ENCODE peak calls at places on chromosomes 6 and 20, in six cellular contexts. H is fibroblast of lung; A is fibroblast of pulmonary artery; Y is coronary artery; P is CD8-positive, alpha-beta T cell; S is epithelial cell of esophagus. R is an unnamed sample.

GRCh38 chr20:62219992-62220665 is at the start of gene HRH3:
- DNase-seq in H (no peak), A (peak; percentile 26), Y (no peak), P (peak; percentile 34), S (peak; percentile 32), R (no peak)

GRCh38 chr6:154386848-154387717 is 30.5 kb upstream of the IPCEF1 start:
- DNase-seq in H (peak; percentile 93), A (peak; percentile 86), Y (no peak), P (no peak), S (peak; percentile 82), R (peak; percentile 92)

GRCh38 chr20:10674684-10675455 is 1.1 kb upstream of the JAG1 start:
- DNase-seq in H (peak; percentile 71), A (peak; percentile 77), Y (peak; percentile 90), P (no peak), S (peak; percentile 75), R (no peak)

GRCh38 chr6:1856381-1856780 is 246.7 kb downstream of the FOXC1 start:
- DNase-seq in H (peak; percentile 62), A (peak; percentile 67), Y (no peak), P (no peak), S (peak; percentile 52), R (peak; percentile 11)

GRCh38 chr20:31845300-31845863 is at the start of gene FOXS1:
- DNase-seq in H (no peak), A (peak; percentile 42), Y (peak; percentile 92), P (no peak), S (no peak), R (peak; percentile 29)

GRCh38 chr6:11938285-11938890 is 73.7 kb upstream of the HIVEP1 start:
- DNase-seq in H (no peak), A (no peak), Y (no peak), P (no peak), S (no peak), R (no peak)

GRCh38 chr6:72975346-72975745 is 249.9 kb downstream of the KHDC1L start:
- DNase-seq in H (no peak), A (no peak), Y (no peak), P (no peak), S (no peak), R (no peak)

GRCh38 chr6:11233936-11234573 is 1.6 kb upstream of the NEDD9 start:
- DNase-seq in H (no peak), A (no peak), Y (no peak), P (no peak), S (peak; percentile 39), R (no peak)

GRCh38 chr20:5073154-5074049 is 46.4 kb downstream of the PCNA start:
- DNase-seq in H (peak; percentile 76), A (peak; percentile 48), Y (peak; percentile 94), P (no peak), S (peak; percentile 80), R (peak; percentile 73)

GRCh38 chr20:61099786-61100185 is 152.3 kb upstream of the CDH4 start:
- DNase-seq in H (peak; percentile 6), A (no peak), Y (no peak), P (no peak), S (no peak), R (no peak)

GRCh38 chr6:116741571-116741970 is 23.9 kb downstream of the FAM162B start:
- DNase-seq in H (no peak), A (peak; percentile 10), Y (no peak), P (no peak), S (no peak), R (no peak)

GRCh38 chr20:40920291-40920690 is 108.3 kb upstream of the TOP1 start:
- DNase-seq in H (no peak), A (no peak), Y (no peak), P (no peak), S (no peak), R (no peak)

GRCh38 chr6:72461144-72461543 is 160.7 kb upstream of the KCNQ5 start:
- DNase-seq in H (peak; percentile 44), A (peak; percentile 13), Y (no peak), P (no peak), S (no peak), R (no peak)

GRCh38 chr6:16803294-16804006 is 42.2 kb upstream of the ATXN1 start:
- DNase-seq in H (peak; percentile 77), A (peak; percentile 66), Y (no peak), P (no peak), S (peak; percentile 15), R (no peak)

GRCh38 chr20:50903353-50904051 is 27.7 kb downstream of the ADNP start:
- DNase-seq in H (no peak), A (no peak), Y (no peak), P (no peak), S (no peak), R (no peak)

GRCh38 chr6:149393002-149393679 is 6.9 kb upstream of the SUMO4 start:
- DNase-seq in H (no peak), A (no peak), Y (no peak), P (no peak), S (no peak), R (no peak)

GRCh38 chr20:63234693-63235398 is 859 bp upstream of the BIRC7 start:
- DNase-seq in H (no peak), A (no peak), Y (no peak), P (no peak), S (peak; percentile 68), R (peak; percentile 23)

GRCh38 chr6:161161889-161162624 is 111.8 kb downstream of the AGPAT4 start:
- DNase-seq in H (peak; percentile 68), A (peak; percentile 57), Y (no peak), P (no peak), S (no peak), R (no peak)

GRCh38 chr6:144873653-144874378 is 588.7 kb downstream of the UTRN start:
- DNase-seq in H (no peak), A (no peak), Y (no peak), P (no peak), S (no peak), R (no peak)

GRCh38 chr20:32621914-32622584 is 36.9 kb upstream of the NOL4L start:
- DNase-seq in H (no peak), A (no peak), Y (no peak), P (no peak), S (no peak), R (no peak)

GRCh38 chr6:144879436-144879835 is 594.3 kb downstream of the UTRN start:
- DNase-seq in H (no peak), A (no peak), Y (no peak), P (no peak), S (no peak), R (no peak)

GRCh38 chr6:163756079-163756478 is 341.6 kb downstream of the QKI start:
- DNase-seq in H (peak; percentile 9), A (no peak), Y (no peak), P (no peak), S (peak; percentile 8), R (peak; percentile 28)

GRCh38 chr6:45518321-45518720 is 140.6 kb upstream of the SUPT3H start:
- DNase-seq in H (no peak), A (no peak), Y (no peak), P (no peak), S (no peak), R (no peak)

GRCh38 chr20:53865905-53866786 is 204.2 kb downstream of the BCAS1 start:
- DNase-seq in H (peak; percentile 60), A (peak; percentile 67), Y (no peak), P (no peak), S (peak; percentile 82), R (peak; percentile 89)

GRCh38 chr6:124688369-124688768 is 273.9 kb upstream of the RNF217 start:
- DNase-seq in H (peak; percentile 53), A (no peak), Y (no peak), P (no peak), S (no peak), R (no peak)

GRCh38 chr6:99605074-99605726 is 1.4 kb upstream of the PRDM13 start:
- DNase-seq in H (no peak), A (no peak), Y (no peak), P (no peak), S (no peak), R (no peak)

GRCh38 chr20:25248501-25249172 is 752 bp downstream of the PYGB start:
- DNase-seq in H (peak; percentile 31), A (peak; percentile 53), Y (no peak), P (no peak), S (peak; percentile 44), R (no peak)

GRCh38 chr6:104705095-104705707 is 154.5 kb downstream of the HACE1 start:
- DNase-seq in H (peak; percentile 37), A (peak; percentile 91), Y (no peak), P (peak; percentile 4), S (peak; percentile 75), R (peak; percentile 92)

DNA sequence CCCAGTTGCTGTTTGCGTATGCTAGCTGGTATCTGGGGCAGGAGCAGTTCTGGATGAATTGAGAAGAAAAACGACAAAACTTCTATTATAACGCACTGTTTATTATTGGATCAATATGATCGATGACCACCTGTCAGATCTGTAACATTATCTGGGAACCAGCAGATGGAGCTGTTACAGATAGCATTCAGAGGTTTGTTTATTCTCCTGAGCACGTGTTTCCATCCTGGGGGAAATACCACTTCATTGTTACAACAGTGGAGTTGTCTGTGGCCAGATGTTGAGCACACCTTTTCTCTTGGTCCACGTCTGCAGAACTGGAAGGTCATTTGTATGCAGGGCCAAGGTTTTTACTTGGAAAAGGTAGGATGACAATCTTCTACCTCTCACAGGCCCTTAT is 16.0 kb upstream of the NKX2-2 start:
- DNase-seq in H (no peak), A (no peak), Y (no peak), P (no peak), S (no peak), R (peak; percentile 8)
- TF ChIP-seq CTCF in H (no peak), A (peak; percentile 7), Y (no peak), P (peak; percentile 44), S (peak; percentile 17), R (no peak)

DNA sequence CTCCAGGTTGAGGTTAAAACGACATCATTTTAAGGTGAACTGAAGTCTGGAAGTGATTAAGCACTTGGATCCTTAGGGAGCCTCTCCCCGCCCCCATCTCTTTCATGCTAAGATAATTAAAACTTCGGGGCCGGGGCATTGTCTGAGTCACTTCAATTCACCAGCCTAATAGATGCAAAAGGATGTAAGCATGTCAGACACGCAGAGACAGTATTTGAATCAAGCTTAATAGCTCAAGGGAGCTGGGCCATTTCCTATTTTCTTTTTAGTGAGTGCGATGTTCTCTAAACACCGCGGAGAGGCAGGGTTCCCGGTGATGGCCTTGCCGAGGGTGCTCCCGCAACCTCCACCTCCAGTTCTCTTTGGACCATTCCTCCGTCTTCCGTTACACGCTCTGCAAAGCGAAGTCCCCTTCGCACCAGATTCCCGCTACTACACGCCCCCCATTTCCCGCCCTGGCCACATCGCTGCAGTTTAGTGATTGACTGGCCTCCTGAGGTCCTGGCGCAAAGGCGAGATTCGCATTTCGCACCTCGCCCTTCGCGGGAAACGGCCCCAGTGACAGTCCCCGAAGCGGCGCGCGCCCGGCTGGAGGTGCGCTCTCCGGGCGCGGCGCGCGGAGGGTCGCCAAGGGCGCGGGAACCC is 516 bp upstream of the IRF4 start:
- DNase-seq in H (peak; percentile 27), A (no peak), Y (peak; percentile 58), P (no peak), S (no peak), R (no peak)
- H3K4me3 ChIP-seq in H (peak overlapping the region; percentile 1), A (no peak overlapping the region), Y (peak overlapping the region; percentile 61), P (peak overlapping the region; percentile 77), S (no peak overlapping the region), R (no peak overlapping the region)

GRCh38 chr6:131597448-131597847 is 24.4 kb downstream of the ARG1 start:
- DNase-seq in H (peak; percentile 3), A (peak; percentile 5), Y (no peak), P (no peak), S (no peak), R (peak; percentile 7)
- TF ChIP-seq CTCF in H (peak; percentile 39), A (peak; percentile 37), Y (no peak), P (peak; percentile 43), S (peak; percentile 32), R (peak; percentile 15)

DNA sequence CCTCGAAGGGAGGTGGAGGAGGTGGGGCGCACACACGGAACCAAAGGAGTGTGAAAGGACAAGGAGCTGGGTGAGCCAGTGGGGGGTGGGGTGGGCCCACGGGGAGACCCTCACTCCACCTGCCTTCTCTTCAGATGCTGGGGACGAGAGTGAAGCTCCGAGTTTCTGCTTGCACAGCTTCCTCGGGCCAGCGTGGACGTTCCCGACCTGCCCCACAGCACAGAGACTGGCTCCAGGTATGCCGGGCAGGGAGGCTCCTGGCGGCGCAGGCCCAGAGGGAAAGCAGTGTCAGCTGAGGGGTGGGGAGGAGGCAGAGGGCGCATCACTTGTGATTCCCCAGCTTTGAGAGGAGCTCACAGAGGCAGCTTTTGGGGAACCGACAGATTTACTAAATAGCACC is 98.5 kb upstream of the RPS6KA2 start:
- DNase-seq in H (no peak), A (no peak), Y (peak; percentile 68), P (no peak), S (no peak), R (no peak)
- H3K4me3 ChIP-seq in H (no peak overlapping the region), A (no peak overlapping the region), Y (no peak overlapping the region), P (no peak overlapping the region), S (no peak overlapping the region), R (no peak overlapping the region)

R was measured in bronchial epithelial cell.